ENCODE peak calls at places on chromosomes 12 and 14, in nine cellular contexts. D, O, T, E, C, L, K, W and V are unnamed samples.

GRCh38 chr14:65024957-65025356 is 38.3 kb downstream of the FNTB start:
- DNase-seq in D (no peak), O (no peak), T (no peak), E (no peak), C (no peak), L (no peak), K (no peak), W (no peak), V (no peak)

GRCh38 chr14:55240526-55241178 is 30.6 kb upstream of the FBXO34 start:
- DNase-seq in D (peak; percentile 14), O (no peak), T (peak; percentile 60), E (no peak), C (peak; percentile 88), L (no peak), K (no peak), W (no peak), V (peak; percentile 42)

GRCh38 chr14:67004521-67004920 is 184.7 kb upstream of the GARIN2 start:
- DNase-seq in D (no peak), O (no peak), T (no peak), E (no peak), C (no peak), L (no peak), K (no peak), W (no peak), V (no peak)

GRCh38 chr14:94113490-94113889 is 3.0 kb downstream of the IFI27 start:
- DNase-seq in D (peak; percentile 42), O (peak; percentile 36), T (no peak), E (no peak), C (no peak), L (no peak), K (no peak), W (no peak), V (peak; percentile 44)

GRCh38 chr12:7038591-7038990 is 20.3 kb upstream of the LPCAT3 start:
- DNase-seq in D (no peak), O (no peak), T (no peak), E (no peak), C (no peak), L (no peak), K (no peak), W (no peak), V (no peak)

GRCh38 chr12:15928870-15929571 is 17.9 kb downstream of the DERA start:
- DNase-seq in D (no peak), O (peak; percentile 25), T (no peak), E (no peak), C (peak; percentile 45), L (no peak), K (no peak), W (no peak), V (no peak)

GRCh38 chr14:54451178-54451601 is 10.0 kb upstream of the CNIH1 start:
- DNase-seq in D (no peak), O (no peak), T (no peak), E (no peak), C (no peak), L (no peak), K (no peak), W (no peak), V (no peak)

GRCh38 chr12:99959549-99960170 is 25.1 kb downstream of the ANKS1B start:
- DNase-seq in D (peak; percentile 2), O (no peak), T (no peak), E (no peak), C (no peak), L (peak; percentile 11), K (no peak), W (no peak), V (peak; percentile 77)

GRCh38 chr14:68583527-68584275 is 209.2 kb downstream of the ZFP36L1 start:
- DNase-seq in D (no peak), O (peak; percentile 41), T (no peak), E (peak; percentile 34), C (no peak), L (no peak), K (no peak), W (peak; percentile 58), V (no peak)

DNA sequence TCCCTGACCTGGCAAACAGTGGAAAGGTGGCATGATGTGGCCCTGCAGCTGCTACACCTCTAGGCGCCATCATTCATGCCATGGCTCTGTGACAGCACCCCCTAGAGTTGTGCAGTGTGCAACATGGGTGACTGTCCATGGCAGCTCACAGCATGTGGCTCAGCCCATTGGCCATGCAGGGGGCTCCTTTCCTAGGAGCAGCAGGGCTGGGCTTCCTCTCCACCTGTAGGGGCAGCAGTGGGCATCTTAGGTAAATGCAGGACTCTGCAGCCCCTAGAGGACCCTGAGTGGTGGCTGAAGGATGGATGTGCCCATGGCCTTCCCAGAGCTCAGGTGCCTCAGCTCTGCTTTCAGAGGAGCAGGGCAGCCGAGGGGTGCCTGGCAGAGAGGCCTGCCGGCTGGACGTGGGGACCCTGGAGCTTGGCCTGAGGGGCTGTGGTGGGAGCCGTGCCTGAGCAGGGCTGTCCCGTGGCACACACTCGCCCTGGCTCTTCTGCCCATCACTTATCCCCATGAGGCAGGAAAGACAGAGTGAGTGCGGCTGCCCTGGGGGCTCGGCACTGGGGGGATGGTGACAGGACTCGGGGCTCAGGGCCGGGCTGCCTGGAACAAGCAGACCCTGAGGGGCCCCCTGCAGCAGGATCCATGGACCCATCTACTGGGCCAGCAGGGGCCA is 7.4 kb downstream of the ADSS1 start:
- DNase-seq in D (no peak), O (no peak), T (no peak), E (no peak), C (peak; percentile 87), L (no peak), K (no peak), W (no peak), V (no peak)
- TF ChIP-seq CTCF in D (peak; percentile 55), O (no peak), T (peak; percentile 43), E (no peak), C (peak; percentile 65), L (peak; percentile 55), K (no peak), W (no peak), V (peak; percentile 32)

GRCh38 chr14:58637391-58638230 is at the start of gene DACT1:
- DNase-seq in D (peak; percentile 87), O (peak; percentile 29), T (peak; percentile 34), E (peak; percentile 85), C (peak; percentile 93), L (peak; percentile 56), K (peak; percentile 36), W (peak; percentile 38), V (no peak)

GRCh38 chr14:58636129-58636528 is 1.6 kb upstream of the DACT1 start:
- DNase-seq in D (no peak), O (no peak), T (no peak), E (no peak), C (no peak), L (no peak), K (no peak), W (no peak), V (no peak)

GRCh38 chr14:58635041-58635440 is 2.7 kb upstream of the DACT1 start:
- DNase-seq in D (no peak), O (no peak), T (no peak), E (no peak), C (peak; percentile 67), L (no peak), K (no peak), W (no peak), V (no peak)

GRCh38 chr14:58638231-58639205 is 756 bp downstream of the DACT1 start:
- DNase-seq in D (peak; percentile 39), O (peak; percentile 18), T (no peak), E (peak; percentile 47), C (peak; percentile 59), L (no peak), K (no peak), W (no peak), V (peak; percentile 16)

DNA sequence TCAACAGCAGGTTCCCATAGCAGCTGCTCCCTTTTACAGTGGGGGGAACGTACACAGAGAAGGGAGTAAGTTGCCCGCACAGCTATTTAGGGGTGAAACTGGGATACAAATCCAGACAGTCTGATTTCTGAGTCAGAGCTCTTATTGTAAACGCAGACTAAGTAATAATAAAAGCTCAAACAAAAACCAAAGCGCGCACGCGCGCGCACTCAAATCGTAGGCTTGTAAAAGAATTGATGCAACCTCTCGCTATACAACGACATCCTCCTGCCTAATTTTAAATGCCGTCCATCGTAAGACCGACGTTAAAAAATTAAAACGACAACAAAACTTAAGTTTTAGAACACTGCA is 747 bp upstream of the DACT1 start:
- DNase-seq in D (peak; percentile 95), O (no peak), T (peak; percentile 81), E (peak; percentile 37), C (no peak), L (peak; percentile 57), K (no peak), W (no peak), V (peak; percentile 70)
- H3K4me3 ChIP-seq in D (peak overlapping the region; percentile 78), O (peak overlapping the region; percentile 11), T (peak overlapping the region; percentile 77), E (peak overlapping the region; percentile 55), C (peak overlapping the region; percentile 73), L (peak overlapping the region; percentile 77), K (peak overlapping the region; percentile 35), W (peak overlapping the region; percentile 18), V (peak overlapping the region; percentile 40)

GRCh38 chr12:122350444-122350843 is 72.0 kb downstream of the CLIP1 start:
- DNase-seq in D (peak; percentile 65), O (no peak), T (peak; percentile 18), E (no peak), C (no peak), L (peak; percentile 78), K (no peak), W (no peak), V (no peak)
- TF ChIP-seq CTCF in D (no peak), O (no peak), T (peak; percentile 39), E (no peak), C (no peak), L (peak; percentile 51), K (no peak), W (no peak), V (no peak)

GRCh38 chr14:32330356-32331226 is 1.5 kb downstream of the AKAP6 start:
- DNase-seq in D (no peak), O (no peak), T (no peak), E (no peak), C (no peak), L (no peak), K (no peak), W (no peak), V (no peak)

GRCh38 chr14:32331227-32331597 is 2.1 kb downstream of the AKAP6 start:
- DNase-seq in D (no peak), O (no peak), T (no peak), E (no peak), C (no peak), L (no peak), K (no peak), W (no peak), V (peak; percentile 36)

GRCh38 chr14:32329690-32330290 is 692 bp downstream of the AKAP6 start:
- DNase-seq in D (no peak), O (no peak), T (no peak), E (no peak), C (no peak), L (no peak), K (no peak), W (no peak), V (no peak)

GRCh38 chr14:32329146-32329545 is at the start of gene AKAP6:
- DNase-seq in D (no peak), O (no peak), T (no peak), E (no peak), C (peak; percentile 50), L (no peak), K (no peak), W (no peak), V (no peak)

GRCh38 chr14:32332415-32333116 is 3.5 kb downstream of the AKAP6 start:
- DNase-seq in D (no peak), O (no peak), T (no peak), E (no peak), C (no peak), L (no peak), K (no peak), W (no peak), V (peak; percentile 79)
- H3K4me3 ChIP-seq in D (no peak overlapping the region), O (no peak overlapping the region), T (no peak overlapping the region), E (no peak overlapping the region), C (no peak overlapping the region), L (no peak overlapping the region), K (no peak overlapping the region), W (no peak overlapping the region), V (no peak overlapping the region)

GRCh38 chr12:69602954-69603353 is 7.8 kb downstream of the LRRC10 start:
- DNase-seq in D (no peak), O (no peak), T (no peak), E (no peak), C (peak; percentile 35), L (no peak), K (no peak), W (no peak), V (no peak)
- TF ChIP-seq CTCF in D (no peak), O (no peak), T (no peak), E (no peak), C (no peak), L (no peak), K (no peak), W (no peak), V (no peak)